ENCODE peak calls at places on chromosomes 4 and X, in four cellular contexts. Z is HepG2, G is GM12878, U is H1. E is an unnamed sample.

GRCh38 chr4:27357283-27357682 is 496.6 kb downstream of the STIM2 start:
- DNase-seq in Z (no peak), G (no peak), U (no peak), E (no peak)

GRCh38 chr4:71230258-71230594 is 108.6 kb upstream of the SLC4A4 start:
- DNase-seq in Z (no peak), G (no peak), U (no peak), E (no peak)

GRCh38 chr4:26001413-26001812 is 87.4 kb downstream of the SMIM20 start:
- DNase-seq in Z (no peak), G (no peak), U (no peak), E (no peak)

GRCh38 chr4:2834001-2834921 is 9.4 kb upstream of the ADD1 start:
- DNase-seq in Z (no peak), G (no peak), U (no peak), E (no peak)

GRCh38 chr4:163404570-163404969 is 60.9 kb downstream of the NPY5R start:
- DNase-seq in Z (peak; percentile 1), G (no peak), U (no peak), E (no peak)

GRCh38 chr4:10063544-10064300 is 42.4 kb upstream of the SLC2A9 start:
- DNase-seq in Z (peak; percentile 67), G (no peak), U (peak; percentile 71), E (peak; percentile 48)

GRCh38 chr4:176343286-176343685 is 23.5 kb downstream of the SPCS3 start:
- DNase-seq in Z (no peak), G (no peak), U (no peak), E (no peak)

GRCh38 chrX:8341814-8342590 is 122.6 kb upstream of the VCX3B start:
- DNase-seq in Z (no peak), G (no peak), U (no peak), E (no peak)

GRCh38 chr4:93617596-93617995 is 211.0 kb upstream of the ATOH1 start:
- DNase-seq in Z (no peak), G (no peak), U (no peak), E (no peak)

GRCh38 chr4:98514930-98515809 is 143.2 kb downstream of the TSPAN5 start:
- DNase-seq in Z (no peak), G (no peak), U (no peak), E (no peak)

GRCh38 chr4:147528054-147528453 is 47.2 kb downstream of the EDNRA start:
- DNase-seq in Z (no peak), G (no peak), U (no peak), E (no peak)

GRCh38 chr4:15738877-15739276 is 36.0 kb downstream of the BST1 start:
- DNase-seq in Z (no peak), G (no peak), U (no peak), E (no peak)

GRCh38 chrX:10166248-10166716 is 9.5 kb downstream of the CLCN4 start:
- DNase-seq in Z (no peak), G (no peak), U (no peak), E (no peak)

GRCh38 chrX:51876441-51876840 is 17.0 kb upstream of the MAGED1 start:
- DNase-seq in Z (no peak), G (no peak), U (no peak), E (no peak)

GRCh38 chr4:159014896-159015295 is 88.0 kb upstream of the RAPGEF2 start:
- DNase-seq in Z (no peak), G (no peak), U (no peak), E (no peak)

GRCh38 chrX:39308126-39308525 is 506.9 kb downstream of the MID1IP1 start:
- DNase-seq in Z (no peak), G (no peak), U (no peak), E (no peak)

GRCh38 chr4:154132406-154132805 is 343.5 kb upstream of the SFRP2 start:
- DNase-seq in Z (no peak), G (no peak), U (no peak), E (no peak)

GRCh38 chrX:53724872-53725271 is 38.4 kb upstream of the HUWE1 start:
- DNase-seq in Z (no peak), G (no peak), U (no peak), E (no peak)

GRCh38 chr4:96175871-96176270 is 336.0 kb downstream of the PDHA2 start:
- DNase-seq in Z (no peak), G (no peak), U (no peak), E (no peak)

GRCh38 chr4:13762126-13762525 is 134.6 kb upstream of the BOD1L1 start:
- DNase-seq in Z (no peak), G (no peak), U (no peak), E (no peak)
- TF ChIP-seq ATF2 in Z (no peak), G (no peak), U (no peak), E (no peak)

DNA sequence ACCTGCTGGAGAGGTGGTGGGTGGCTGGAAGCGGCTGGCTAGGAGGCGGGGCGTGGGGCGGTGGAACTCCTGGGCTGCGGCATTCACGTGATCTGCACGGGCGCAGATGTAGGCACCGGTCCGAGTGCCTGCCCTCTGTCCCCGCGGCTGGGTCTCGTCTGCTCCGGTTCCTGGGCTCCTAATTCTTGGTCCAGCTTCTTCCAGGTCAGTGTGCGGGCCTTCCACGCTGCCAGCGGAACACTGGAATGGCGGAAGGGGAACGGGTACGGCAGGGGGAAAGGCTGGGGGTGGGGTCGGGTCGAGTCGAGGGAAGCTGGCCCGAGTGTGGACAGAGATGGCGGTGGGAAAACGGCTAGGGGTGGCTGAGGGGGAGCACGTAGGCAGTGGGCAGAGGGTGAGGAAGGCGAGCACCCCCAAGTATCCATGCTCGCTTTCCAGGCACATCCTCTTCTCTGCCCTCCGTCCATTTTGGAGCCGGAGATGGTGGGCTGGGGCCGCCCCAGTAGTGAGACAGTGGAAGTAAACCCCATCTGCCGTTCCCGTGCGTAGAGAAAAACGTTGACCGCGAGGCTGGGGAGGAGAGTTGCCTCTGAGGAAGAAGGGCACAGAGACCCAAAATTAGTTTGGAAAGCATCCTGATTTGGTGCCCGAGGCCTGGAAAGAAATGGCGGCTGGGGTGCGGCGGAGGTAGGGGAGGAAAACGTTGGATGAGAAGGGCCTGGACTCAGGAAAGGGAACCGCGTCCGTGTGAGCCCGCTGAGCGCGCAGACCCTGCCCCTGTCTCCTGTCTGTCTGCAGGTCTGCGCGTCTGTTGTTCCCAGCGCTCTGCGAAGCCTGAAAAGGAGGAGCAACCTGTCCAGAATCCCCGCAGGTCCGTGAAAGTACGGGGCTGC is at the start of gene TCEAL4:
- DNase-seq in Z (no peak), G (no peak), U (no peak), E (peak; percentile 49)
- TF ChIP-seq CREB1 in Z (no peak), G (no peak), U (no peak), E (no peak)

DNA sequence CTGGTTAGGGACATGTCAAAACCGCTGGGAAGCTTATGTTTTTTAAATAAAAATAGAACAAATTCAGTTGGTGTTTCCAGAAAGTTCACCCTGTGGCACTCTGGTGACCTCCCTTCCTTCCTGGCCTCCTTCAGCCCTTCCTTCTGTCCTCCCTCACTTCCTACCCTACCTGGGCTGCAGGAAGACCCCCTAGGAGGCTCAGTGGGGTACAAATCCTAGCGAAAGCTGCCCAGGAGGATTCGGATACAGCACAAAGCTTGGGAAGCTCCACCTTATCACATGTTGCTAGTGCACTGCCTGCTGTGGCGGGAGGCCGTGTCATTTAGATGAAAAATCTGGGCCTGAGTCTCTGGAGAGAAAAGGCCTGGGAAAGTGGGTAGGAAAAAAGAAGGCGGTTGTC is 60.5 kb downstream of the FHDC1 start:
- DNase-seq in Z (no peak), G (no peak), U (no peak), E (no peak)
- TF ChIP-seq CTCF in Z (no peak), G (no peak), U (no peak), E (no peak)

DNA sequence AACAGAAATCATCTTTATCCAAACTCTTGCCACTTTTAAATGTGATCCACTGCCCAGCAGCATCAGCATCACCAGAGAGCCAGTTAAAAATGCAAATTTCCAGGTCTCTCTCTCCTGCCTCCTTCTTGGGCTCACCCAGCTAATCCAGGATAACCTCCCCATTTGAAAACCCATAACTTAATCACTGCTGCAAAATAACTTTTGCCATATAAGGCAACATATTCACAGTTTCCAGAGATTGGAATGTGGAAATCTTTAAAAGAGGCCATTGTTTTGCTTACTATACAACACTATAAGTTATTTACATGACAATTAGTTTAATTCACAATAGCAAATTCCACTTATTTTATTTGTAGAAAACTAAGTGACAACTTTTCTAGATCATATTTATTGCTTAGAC is 4.8 kb upstream of the EXOSC9 start:
- DNase-seq in Z (no peak), G (no peak), U (no peak), E (no peak)
- TF ChIP-seq ATF2 in Z (no peak), G (no peak), U (no peak), E (no peak)